ENCODE peak calls at places on chromosomes 3 and 15, in seven cellular contexts. C is HepG2, X is SK-N-SH, B is K562, E is GM12878, O is H1, S is HCT116. J is an unnamed sample.
A peak's percentile ranks its signal among the peaks of the same experiment; 100 is the strongest.

GRCh38 chr3:120142236-120142635 is 48.0 kb upstream of the GSK3B start:
- DNase-seq in S (no peak), X (no peak), E (no peak), B (no peak), C (no peak), O (no peak), J (no peak)

GRCh38 chr15:85580914-85581313 is 200.5 kb downstream of the AKAP13 start:
- DNase-seq in O (no peak), C (no peak), S (no peak), B (no peak), E (no peak), X (no peak), J (no peak)

GRCh38 chr15:72475674-72476073 is 1.5 kb downstream of the ARIH1 start:
- DNase-seq in S (no peak), C (no peak), O (no peak), B (no peak), E (no peak), X (no peak), J (no peak)

GRCh38 chr15:39466428-39466827 is 114.5 kb upstream of the THBS1 start:
- DNase-seq in E (no peak), O (no peak), B (no peak), X (no peak), S (no peak), C (no peak), J (no peak)

GRCh38 chr3:14765065-14765410 is 53.7 kb upstream of the FGD5 start:
- DNase-seq in S (no peak), E (no peak), O (no peak), X (no peak), C (no peak), B (no peak), J (no peak)

GRCh38 chr15:74157868-74158827 is 15.4 kb upstream of the ISLR start:
- DNase-seq in X (no peak), O (no peak), E (no peak), S (no peak), C (no peak), B (no peak), J (no peak)

GRCh38 chr3:63192248-63192647 is 85.9 kb upstream of the SYNPR start:
- DNase-seq in X (no peak), S (no peak), E (no peak), B (no peak), C (no peak), O (no peak), J (no peak)

GRCh38 chr3:47057212-47057671 is 77.8 kb downstream of the NBEAL2 start:
- DNase-seq in C (no peak), E (no peak), B (no peak), X (no peak), O (no peak), S (no peak), J (no peak)

GRCh38 chr3:23219117-23219516 is 16.0 kb downstream of the UBE2E2 start:
- DNase-seq in B (no peak), C (no peak), E (no peak), O (no peak), X (no peak), S (no peak), J (no peak)

GRCh38 chr15:58425185-58425584 is 6.6 kb upstream of the LIPC start:
- DNase-seq in B (no peak), E (no peak), X (no peak), C (no peak), O (no peak), S (no peak), J (no peak)

GRCh38 chr3:71310595-71311319 is 272.8 kb downstream of the FOXP1 start:
- DNase-seq in C (peak; percentile 24), S (no peak), X (peak; percentile 60), B (no peak), O (no peak), E (no peak), J (peak; percentile 18)

GRCh38 chr3:128068156-128068620 is 16.0 kb downstream of the SEC61A1 start:
- DNase-seq in X (peak; percentile 77), S (peak; percentile 35), O (peak; percentile 58), C (peak; percentile 57), E (no peak), B (peak; percentile 47), J (peak; percentile 42)

GRCh38 chr3:108404409-108404808 is 106.0 kb downstream of the MYH15 start:
- DNase-seq in O (no peak), E (no peak), C (no peak), X (no peak), S (no peak), B (no peak), J (no peak)

GRCh38 chr3:65402597-65402996 is 636.1 kb downstream of the MAGI1 start:
- DNase-seq in E (no peak), O (no peak), S (no peak), C (no peak), X (no peak), B (no peak), J (no peak)

GRCh38 chr3:145865329-145865904 is 295.6 kb downstream of the PLOD2 start:
- DNase-seq in X (no peak), C (no peak), O (no peak), S (no peak), E (no peak), B (no peak), J (no peak)

GRCh38 chr15:60469893-60470641 is 8.9 kb downstream of the ICE2 start:
- DNase-seq in E (no peak), B (no peak), X (no peak), C (peak; percentile 21), O (no peak), S (no peak), J (no peak)

GRCh38 chr15:60462027-60462426 is 16.9 kb downstream of the ICE2 start:
- DNase-seq in X (no peak), S (no peak), B (no peak), E (no peak), O (no peak), C (no peak), J (no peak)

GRCh38 chr15:60460931-60461330 is 18.0 kb downstream of the ICE2 start:
- DNase-seq in E (no peak), O (no peak), S (no peak), X (no peak), C (no peak), B (no peak), J (no peak)

DNA sequence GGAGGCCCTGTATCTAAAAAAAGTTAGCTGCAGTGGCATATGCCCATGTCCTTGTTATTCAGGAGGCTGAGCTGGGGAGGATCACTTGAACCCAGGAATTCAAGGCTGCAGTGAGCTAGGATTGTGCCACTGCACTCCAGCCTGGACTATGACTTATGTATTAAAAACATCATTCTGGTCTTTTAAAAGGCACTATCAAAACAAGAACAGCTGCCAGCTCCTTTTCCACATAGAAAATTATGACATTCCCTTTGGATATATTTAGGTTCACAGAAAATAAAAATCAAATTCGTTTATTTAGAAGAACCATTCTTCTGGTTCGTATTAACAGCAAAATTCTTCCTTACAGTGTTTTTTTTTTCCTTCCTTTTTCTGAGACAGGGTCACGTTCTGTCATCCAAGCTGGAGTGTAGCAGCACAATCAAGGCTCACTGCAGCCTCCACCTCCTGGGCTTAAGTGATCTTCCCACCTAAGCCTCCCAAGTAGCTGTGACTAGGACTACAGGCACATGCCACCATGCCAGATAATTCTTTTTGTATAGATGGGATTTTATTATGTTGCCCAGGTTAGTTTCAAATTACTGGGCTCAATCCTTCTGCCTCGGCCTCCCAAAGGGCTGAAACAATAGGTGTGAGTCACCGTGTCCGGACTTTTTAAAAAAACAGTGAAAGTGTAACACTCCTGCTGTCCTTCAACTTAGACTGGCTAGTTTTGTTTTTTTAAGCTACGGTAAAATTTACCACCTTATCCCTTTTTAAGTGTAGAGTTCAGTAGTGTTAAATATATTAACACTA is 13.9 kb downstream of the ICE2 start:
- DNase-seq in O (no peak), S (no peak), B (no peak), C (no peak), X (no peak), E (no peak), J (no peak)
- TF ChIP-seq JUND in O (no peak), S (no peak), B (no peak), C (no peak), X (no peak), E (no peak), J (no peak)

DNA sequence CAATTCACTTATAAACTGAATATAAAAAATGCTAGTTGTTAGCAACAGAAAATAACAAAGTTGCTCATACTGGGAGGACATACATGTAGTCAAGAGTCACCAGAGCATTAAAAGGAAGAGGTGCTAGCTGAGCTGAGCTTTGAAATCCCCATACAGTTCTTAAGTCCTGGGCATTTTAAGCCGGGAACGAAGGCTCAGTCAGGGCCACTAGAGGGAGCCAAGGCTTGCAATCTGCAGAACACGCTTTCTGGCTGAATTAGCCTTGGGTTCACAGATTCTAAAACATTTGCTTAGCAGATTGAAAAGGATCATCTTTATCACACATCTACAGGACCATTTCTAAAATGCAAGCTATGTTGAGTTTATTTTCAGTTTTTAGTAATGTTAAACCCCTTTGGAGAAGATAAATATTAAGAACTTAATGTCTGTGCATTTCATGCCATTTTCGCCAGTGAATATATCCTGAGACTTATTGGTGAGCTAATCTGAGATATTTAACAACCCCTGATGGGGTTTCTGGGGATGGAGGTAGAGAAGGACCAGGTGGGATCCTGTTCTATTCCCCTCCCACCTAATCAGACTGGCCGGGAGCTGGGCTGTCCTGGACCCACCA is 26.3 kb upstream of the MNS1 start:
- DNase-seq in X (peak; percentile 71), C (peak; percentile 54), S (peak; percentile 71), E (peak; percentile 28), B (peak; percentile 59), O (peak; percentile 77), J (peak; percentile 62)
- TF ChIP-seq JUND in X (no peak), C (no peak), S (no peak), E (no peak), B (no peak), O (no peak), J (no peak)

GRCh38 chr15:49815506-49815905 is 194.7 kb downstream of the DTWD1 start:
- DNase-seq in E (no peak), C (no peak), S (no peak), B (no peak), O (no peak), X (no peak), J (no peak)

GRCh38 chr15:49815937-49816336 is 195.1 kb downstream of the DTWD1 start:
- DNase-seq in C (no peak), B (no peak), O (no peak), E (peak; percentile 1), S (no peak), X (no peak), J (no peak)

GRCh38 chr15:49810651-49811175 is 189.9 kb downstream of the DTWD1 start:
- DNase-seq in B (no peak), E (no peak), S (no peak), O (no peak), X (no peak), C (no peak), J (no peak)

GRCh38 chr15:49814709-49815108 is 193.9 kb downstream of the DTWD1 start:
- DNase-seq in O (no peak), X (no peak), B (no peak), S (no peak), C (no peak), E (no peak), J (no peak)

DNA sequence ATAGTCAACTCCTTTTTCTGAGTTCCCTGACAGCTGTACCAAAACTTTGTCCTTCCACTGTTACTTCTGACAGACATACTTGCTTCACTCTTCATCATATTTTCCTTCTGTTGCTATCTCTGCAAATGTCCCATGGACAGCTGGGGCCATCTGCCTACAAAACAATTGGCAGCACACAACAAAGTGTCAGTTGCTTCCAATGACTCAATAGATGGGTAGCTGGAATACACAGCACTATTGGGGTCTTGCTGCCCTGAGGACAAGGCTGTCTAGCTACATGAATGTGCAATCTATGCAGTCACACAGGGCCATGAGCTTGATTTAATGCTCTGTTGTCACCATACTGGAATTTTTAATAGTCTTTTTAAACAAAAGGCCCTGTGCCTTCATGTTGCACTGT is 192.8 kb downstream of the DTWD1 start:
- DNase-seq in O (no peak), B (no peak), E (no peak), X (no peak), S (no peak), C (no peak), J (no peak)
- TF ChIP-seq JUND in O (no peak), B (no peak), E (no peak), X (no peak), S (no peak), C (no peak), J (no peak)

GRCh38 chr3:103672346-103672745 is 1237.5 kb downstream of the ZPLD1 start:
- DNase-seq in B (no peak), X (peak; percentile 0), E (no peak), C (no peak), O (no peak), S (no peak), J (no peak)
- TF ChIP-seq JUND in B (no peak), X (no peak), E (no peak), C (no peak), O (no peak), S (no peak), J (no peak)